ENCODE peak calls at places on chromosomes 5 and 9, in four cellular contexts. One of them, this sample, is unnamed. For H3K4me1, the result is how much of the 10 kb centered on the place peaks cover.

GRCh38 chr5:32387176-32387575 is 57.4 kb downstream of the ZFR start:
- DNase-seq in A549: no peak
- DNase-seq in transverse colon: no peak
- DNase-seq in stomach: no peak
- DNase-seq in this sample: no peak

GRCh38 chr5:40367260-40367659 is 312.5 kb upstream of the PTGER4 start:
- DNase-seq in A549: no peak
- DNase-seq in transverse colon: no peak
- DNase-seq in stomach: no peak
- DNase-seq in this sample: no peak

GRCh38 chr9:660227-660626 is 181.3 kb upstream of the DMRT1 start:
- DNase-seq in A549: no peak
- DNase-seq in transverse colon: no peak
- DNase-seq in stomach: no peak
- DNase-seq in this sample: no peak

GRCh38 chr9:92138157-92138959 is 23.1 kb upstream of the SPTLC1 start:
- DNase-seq in A549: peak
- DNase-seq in transverse colon: peak
- DNase-seq in stomach: peak
- DNase-seq in this sample: peak

GRCh38 chr5:130836729-130837660 is 328.1 kb downstream of the HINT1 start:
- DNase-seq in A549: no peak
- DNase-seq in transverse colon: no peak
- DNase-seq in stomach: no peak
- DNase-seq in this sample: no peak

GRCh38 chr5:1511037-1511436 is 12.7 kb downstream of the LPCAT1 start:
- DNase-seq in A549: no peak
- DNase-seq in transverse colon: peak
- DNase-seq in stomach: no peak
- DNase-seq in this sample: peak

GRCh38 chr5:56269216-56269927 is 36.2 kb upstream of the ANKRD55 start:
- DNase-seq in A549: peak
- DNase-seq in transverse colon: no peak
- DNase-seq in stomach: no peak
- DNase-seq in this sample: no peak

GRCh38 chr5:175288048-175288621 is 155.8 kb downstream of the DRD1 start:
- DNase-seq in A549: peak
- DNase-seq in transverse colon: no peak
- DNase-seq in stomach: no peak
- DNase-seq in this sample: no peak

GRCh38 chr5:177432905-177433657 is 6.6 kb downstream of the GRK6 start:
- DNase-seq in A549: no peak
- DNase-seq in transverse colon: no peak
- DNase-seq in stomach: no peak
- DNase-seq in this sample: no peak

GRCh38 chr9:138060365-138060764 is 182.8 kb downstream of the CACNA1B start:
- DNase-seq in A549: no peak
- DNase-seq in transverse colon: no peak
- DNase-seq in stomach: no peak
- DNase-seq in this sample: peak

GRCh38 chr9:94945191-94946144 is 219.0 kb downstream of the AOPEP start:
- DNase-seq in A549: peak
- DNase-seq in transverse colon: peak
- DNase-seq in stomach: no peak
- DNase-seq in this sample: peak

GRCh38 chr9:107513464-107514092 is 24.0 kb upstream of the KLF4 start:
- DNase-seq in A549: no peak
- DNase-seq in transverse colon: no peak
- DNase-seq in stomach: no peak
- DNase-seq in this sample: no peak

GRCh38 chr5:125117556-125117955 is 371.1 kb upstream of the ZNF608 start:
- DNase-seq in A549: no peak
- DNase-seq in transverse colon: no peak
- DNase-seq in stomach: no peak
- DNase-seq in this sample: no peak

GRCh38 chr9:110217656-110218099 is 9.7 kb upstream of the C9orf152 start:
- DNase-seq in A549: no peak
- DNase-seq in transverse colon: no peak
- DNase-seq in stomach: no peak
- DNase-seq in this sample: no peak

GRCh38 chr5:68544091-68544655 is 328.6 kb downstream of the PIK3R1 start:
- DNase-seq in A549: no peak
- DNase-seq in transverse colon: no peak
- DNase-seq in stomach: no peak
- DNase-seq in this sample: no peak

GRCh38 chr5:129053438-129053837 is 41.1 kb upstream of the ISOC1 start:
- DNase-seq in A549: no peak
- DNase-seq in transverse colon: no peak
- DNase-seq in stomach: no peak
- DNase-seq in this sample: no peak

GRCh38 chr9:90044263-90044662 is 439.5 kb downstream of the GADD45G start:
- DNase-seq in A549: peak
- DNase-seq in transverse colon: no peak
- DNase-seq in stomach: no peak
- DNase-seq in this sample: no peak

GRCh38 chr9:85431396-85432102 is 310.2 kb downstream of the AGTPBP1 start:
- DNase-seq in A549: no peak
- DNase-seq in transverse colon: no peak
- DNase-seq in stomach: no peak
- DNase-seq in this sample: no peak

GRCh38 chr5:1220831-1221230 is 4.3 kb upstream of the SLC6A18 start:
- DNase-seq in A549: no peak
- DNase-seq in transverse colon: no peak
- DNase-seq in stomach: no peak
- DNase-seq in this sample: no peak

GRCh38 chr5:102809033-102809432 is 53.9 kb downstream of the PAM start:
- DNase-seq in A549: no peak
- DNase-seq in transverse colon: no peak
- DNase-seq in stomach: no peak
- DNase-seq in this sample: no peak

GRCh38 chr5:151770383-151771258 is 1.1 kb upstream of the G3BP1 start:
- DNase-seq in A549: peak
- DNase-seq in transverse colon: peak
- DNase-seq in stomach: peak
- DNase-seq in this sample: peak

GRCh38 chr9:89955144-89955543 is 350.3 kb downstream of the GADD45G start:
- DNase-seq in A549: no peak
- DNase-seq in transverse colon: no peak
- DNase-seq in stomach: no peak
- DNase-seq in this sample: no peak

GRCh38 chr5:165722401-165722800 is 2217.0 kb downstream of the MAT2B start:
- DNase-seq in A549: no peak
- DNase-seq in transverse colon: no peak
- DNase-seq in stomach: no peak
- DNase-seq in this sample: no peak

GRCh38 chr9:80797841-80798688 is 891.3 kb downstream of the TLE1 start:
- DNase-seq in A549: no peak
- DNase-seq in transverse colon: peak
- DNase-seq in stomach: no peak
- DNase-seq in this sample: peak

GRCh38 chr9:136108648-136109266 is 9.9 kb downstream of the TMEM250 start:
- DNase-seq in A549: no peak
- DNase-seq in transverse colon: no peak
- DNase-seq in stomach: no peak
- DNase-seq in this sample: no peak

GRCh38 chr9:123796073-123796472 is 133.9 kb downstream of the DENND1A start:
- DNase-seq in A549: no peak
- DNase-seq in transverse colon: no peak
- DNase-seq in stomach: no peak
- DNase-seq in this sample: no peak

GRCh38 chr9:94289691-94290090 is 30.6 kb downstream of the ZNF169 start:
- DNase-seq in A549: no peak
- DNase-seq in transverse colon: no peak
- DNase-seq in stomach: no peak
- DNase-seq in this sample: no peak

GRCh38 chr9:109469646-109470358 is 28.3 kb downstream of the PTPN3 start:
- DNase-seq in A549: peak
- DNase-seq in transverse colon: peak
- DNase-seq in stomach: peak
- DNase-seq in this sample: peak

GRCh38 chr9:127561491-127562270 is 50.4 kb upstream of the STXBP1 start:
- DNase-seq in A549: peak
- DNase-seq in transverse colon: peak
- DNase-seq in stomach: peak
- DNase-seq in this sample: peak

GRCh38 chr5:120457839-120458507 is 6.1 kb upstream of the PRR16 start:
- DNase-seq in A549: no peak
- DNase-seq in transverse colon: peak
- DNase-seq in stomach: peak
- DNase-seq in this sample: peak

GRCh38 chr5:179141867-179142266 is 81.7 kb downstream of the ZNF354C start:
- DNase-seq in A549: no peak
- DNase-seq in transverse colon: no peak
- DNase-seq in stomach: no peak
- DNase-seq in this sample: no peak

GRCh38 chr9:76868897-76869296 is 37.0 kb downstream of the PRUNE2 start:
- DNase-seq in A549: no peak
- DNase-seq in transverse colon: no peak
- DNase-seq in stomach: no peak
- DNase-seq in this sample: no peak

GRCh38 chr9:14031761-14032279 is 282.1 kb downstream of the NFIB start:
- DNase-seq in A549: no peak
- DNase-seq in transverse colon: no peak
- DNase-seq in stomach: no peak
- DNase-seq in this sample: no peak

GRCh38 chr9:93240891-93241334 is 57.0 kb downstream of the WNK2 start:
- DNase-seq in A549: no peak
- DNase-seq in transverse colon: no peak
- DNase-seq in stomach: no peak
- DNase-seq in this sample: no peak
- H3K4me1 ChIP-seq in A549: under half
- H3K4me1 ChIP-seq in transverse colon: under half
- H3K4me1 ChIP-seq in stomach: under half
- H3K4me1 ChIP-seq in this sample: under half

GRCh38 chr5:101626572-101626971 is 669.5 kb downstream of the SLCO4C1 start:
- DNase-seq in A549: no peak
- DNase-seq in transverse colon: no peak
- DNase-seq in stomach: no peak
- DNase-seq in this sample: no peak
- TF ChIP-seq EP300 in A549: no peak
- TF ChIP-seq EP300 in transverse colon: no peak
- TF ChIP-seq EP300 in stomach: no peak
- TF ChIP-seq EP300 in this sample: no peak

GRCh38 chr5:91146221-91146620 is 236.9 kb downstream of the ARRDC3 start:
- DNase-seq in A549: no peak
- DNase-seq in transverse colon: no peak
- DNase-seq in stomach: no peak
- DNase-seq in this sample: no peak

GRCh38 chr5:91144491-91145232 is 238.5 kb downstream of the ARRDC3 start:
- DNase-seq in A549: no peak
- DNase-seq in transverse colon: no peak
- DNase-seq in stomach: no peak
- DNase-seq in this sample: no peak

GRCh38 chr5:91145233-91145620 is 237.9 kb downstream of the ARRDC3 start:
- DNase-seq in A549: no peak
- DNase-seq in transverse colon: no peak
- DNase-seq in stomach: no peak
- DNase-seq in this sample: no peak

GRCh38 chr5:91150189-91150588 is 232.9 kb downstream of the ARRDC3 start:
- DNase-seq in A549: peak
- DNase-seq in transverse colon: no peak
- DNase-seq in stomach: no peak
- DNase-seq in this sample: no peak

DNA sequence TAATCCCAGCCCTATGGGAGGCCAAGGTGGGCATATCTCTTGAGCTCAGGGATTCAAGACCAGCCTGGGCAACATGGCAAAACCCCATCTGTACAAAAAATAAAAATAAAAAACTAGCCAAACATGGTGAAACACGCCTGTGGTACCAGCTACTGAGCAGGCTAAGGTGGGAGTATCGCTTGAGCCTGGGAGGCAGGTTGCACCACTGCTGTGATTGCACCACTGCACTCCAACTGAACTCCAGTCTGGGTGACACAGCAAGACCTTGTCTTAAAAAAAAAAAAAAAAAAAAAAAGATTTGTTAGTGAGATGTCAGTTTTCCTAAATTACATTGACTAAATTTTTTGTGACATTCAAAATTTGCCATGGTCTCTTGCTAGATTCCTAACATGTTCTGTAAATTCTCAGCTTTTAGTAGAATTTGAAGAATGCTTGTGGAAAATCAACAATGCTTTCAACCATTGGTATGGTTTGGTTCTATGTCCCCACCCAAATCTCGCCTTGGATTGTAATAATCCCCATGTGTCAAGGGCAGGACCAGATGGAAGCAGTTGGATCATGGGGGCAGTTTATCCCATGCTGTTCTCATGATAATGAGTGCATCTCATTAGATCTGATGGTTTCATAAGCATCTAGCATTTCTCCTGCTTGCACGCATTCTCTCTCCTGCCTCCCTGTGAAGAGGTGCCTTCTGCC is 236.1 kb downstream of the ARRDC3 start:
- DNase-seq in A549: no peak
- DNase-seq in transverse colon: no peak
- DNase-seq in stomach: no peak
- DNase-seq in this sample: no peak
- TF ChIP-seq CTCF in A549: no peak
- TF ChIP-seq CTCF in transverse colon: no peak
- TF ChIP-seq CTCF in stomach: no peak
- TF ChIP-seq CTCF in this sample: no peak

DNA sequence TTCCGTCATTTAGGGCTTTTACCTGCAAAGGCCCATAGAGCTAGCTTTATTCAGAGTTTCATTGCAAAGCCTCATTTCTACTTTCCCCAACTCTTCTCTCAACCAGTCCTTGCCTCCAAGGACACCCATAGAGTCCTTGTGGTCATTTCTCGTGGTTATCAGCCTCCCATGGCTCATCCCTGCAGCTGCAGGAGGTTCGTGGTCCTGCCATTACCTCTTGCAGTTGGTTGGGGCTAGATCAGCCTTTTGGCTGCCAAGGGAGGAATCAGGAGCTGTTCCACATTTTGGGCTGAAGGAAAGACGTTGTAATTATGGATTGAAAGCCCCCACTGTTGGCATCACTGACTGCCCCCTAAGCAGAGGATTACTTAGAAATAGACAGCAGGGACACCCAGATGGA is 231.0 kb downstream of the MAN2A1 start:
- DNase-seq in A549: no peak
- DNase-seq in transverse colon: no peak
- DNase-seq in stomach: no peak
- DNase-seq in this sample: no peak
- H3K4me1 ChIP-seq in A549: under half
- H3K4me1 ChIP-seq in transverse colon: under half
- H3K4me1 ChIP-seq in stomach: under half
- H3K4me1 ChIP-seq in this sample: under half